ENCODE peak calls at places on chromosomes 1 and 21, in nine cellular contexts. F, X, B, M, A, Z, P, G and I are unnamed samples.

GRCh38 chr1:119554188-119554587 is 47.2 kb downstream of the HSD3B1 start:
- DNase-seq in F (peak), X (peak), B (no peak), M (no peak), A (no peak), Z (peak), P (peak), G (no peak), I (peak)

GRCh38 chr1:98044071-98044697 is 123.3 kb upstream of the DPYD start:
- DNase-seq in F (peak), X (no peak), B (no peak), M (no peak), A (no peak), Z (no peak), P (no peak), G (no peak), I (no peak)

GRCh38 chr1:43396059-43396458 is 6.4 kb downstream of the SZT2 start:
- DNase-seq in F (no peak), X (no peak), B (no peak), M (peak), A (peak), Z (no peak), P (no peak), G (no peak), I (no peak)

GRCh38 chr1:201678264-201679101 is 139.6 kb downstream of the NAV1 start:
- DNase-seq in F (no peak), X (no peak), B (no peak), M (peak), A (no peak), Z (no peak), P (no peak), G (no peak), I (no peak)

GRCh38 chr1:20323613-20323920 is 32.9 kb downstream of the VWA5B1 start:
- DNase-seq in F (no peak), X (no peak), B (no peak), M (no peak), A (no peak), Z (no peak), P (no peak), G (no peak), I (peak)

GRCh38 chr1:24931481-24932221 is 1.6 kb upstream of the RUNX3 start:
- DNase-seq in F (no peak), X (no peak), B (no peak), M (no peak), A (no peak), Z (no peak), P (no peak), G (no peak), I (no peak)

GRCh38 chr1:228735871-228736586 is 750 bp downstream of the RHOU start:
- DNase-seq in F (no peak), X (peak), B (no peak), M (peak), A (peak), Z (peak), P (peak), G (peak), I (peak)

GRCh38 chr1:23661887-23662286 is 29.7 kb upstream of the RPL11 start:
- DNase-seq in F (no peak), X (no peak), B (no peak), M (peak), A (no peak), Z (no peak), P (no peak), G (no peak), I (no peak)

GRCh38 chr1:165828103-165828558 is 717 bp downstream of the UCK2 start:
- DNase-seq in F (peak), X (peak), B (peak), M (peak), A (peak), Z (peak), P (peak), G (peak), I (peak)

GRCh38 chr1:167621780-167622179 is 8.3 kb upstream of the RCSD1 start:
- DNase-seq in F (no peak), X (no peak), B (no peak), M (no peak), A (no peak), Z (no peak), P (no peak), G (no peak), I (no peak)

GRCh38 chr21:43352568-43353281 is 74.2 kb downstream of the SIK1 start:
- DNase-seq in F (peak), X (no peak), B (no peak), M (no peak), A (peak), Z (no peak), P (peak), G (no peak), I (no peak)

GRCh38 chr1:222631611-222632208 is 13.8 kb downstream of the MIA3 start:
- DNase-seq in F (no peak), X (no peak), B (no peak), M (no peak), A (no peak), Z (no peak), P (no peak), G (no peak), I (peak)

GRCh38 chr1:1419812-1420653 is 1.0 kb downstream of the ANKRD65 start:
- DNase-seq in F (peak), X (peak), B (no peak), M (no peak), A (no peak), Z (peak), P (no peak), G (no peak), I (no peak)

GRCh38 chr1:68571499-68571898 is 74.6 kb upstream of the DEPDC1 start:
- DNase-seq in F (no peak), X (no peak), B (no peak), M (peak), A (peak), Z (no peak), P (no peak), G (no peak), I (peak)